ENCODE peak calls at places on chromosomes 16 and 17, in six cellular contexts. E is HCEC 1CT, J is left cardiac atrium, O is ELR, T is IMR-90, W is ovary. Z is an unnamed sample.

GRCh38 chr16:57260294-57260929 is 15.4 kb downstream of the ARL2BP start:
- DNase-seq in J (peak), T (peak), W (no peak), E (peak), O (peak), Z (no peak)

GRCh38 chr17:32936894-32937500 is 9.0 kb downstream of the TMEM98 start:
- DNase-seq in J (peak), E (peak), T (peak), W (peak), O (peak), Z (peak)

GRCh38 chr17:45227101-45227591 is 5.5 kb downstream of the FMNL1 start:
- DNase-seq in T (no peak), O (peak), E (no peak), W (no peak), J (no peak), Z (peak)

GRCh38 chr17:41973457-41973856 is 6.9 kb downstream of the CNP start:
- DNase-seq in O (no peak), J (peak), T (no peak), W (peak), E (no peak), Z (no peak)

GRCh38 chr16:31484491-31485171 is 1.7 kb downstream of the SLC5A2 start:
- DNase-seq in O (no peak), W (peak), J (no peak), T (no peak), E (no peak), Z (no peak)

GRCh38 chr17:79005063-79005861 is 4.3 kb downstream of the CANT1 start:
- DNase-seq in W (peak), O (no peak), T (no peak), E (no peak), J (no peak), Z (no peak)

GRCh38 chr17:82424001-82424862 is 5.8 kb upstream of the OGFOD3 start:
- DNase-seq in W (no peak), O (peak), T (peak), E (peak), J (no peak), Z (peak)

GRCh38 chr17:39782481-39782880 is 44.7 kb downstream of the GRB7 start:
- DNase-seq in O (no peak), J (peak), T (peak), E (no peak), W (no peak), Z (no peak)

GRCh38 chr16:89764711-89765201 is 43.4 kb downstream of the ZNF276 start:
- DNase-seq in E (no peak), J (peak), O (no peak), W (no peak), T (no peak), Z (peak)

GRCh38 chr17:79126139-79126538 is 51.5 kb downstream of the ENGASE start:
- DNase-seq in E (no peak), J (no peak), T (no peak), W (no peak), O (peak), Z (no peak)

GRCh38 chr16:3157229-3158013 is 22.6 kb downstream of the ZNF213 start:
- DNase-seq in J (peak), W (peak), E (peak), O (peak), T (peak), Z (peak)

GRCh38 chr17:77496831-77497577 is 356.2 kb downstream of the SEC14L1 start:
- DNase-seq in J (no peak), T (no peak), E (no peak), O (no peak), W (no peak), Z (no peak)

GRCh38 chr17:41801374-41802062 is 10.2 kb downstream of the P3H4 start:
- DNase-seq in O (peak), W (peak), E (peak), J (peak), T (peak), Z (peak)

GRCh38 chr17:71441098-71441497 is 679.7 kb upstream of the SOX9 start:
- DNase-seq in O (peak), E (peak), J (no peak), W (no peak), T (peak), Z (no peak)

GRCh38 chr16:67169642-67170167 is 633 bp upstream of the NOL3 start:
- DNase-seq in O (peak), E (no peak), J (no peak), T (no peak), W (peak), Z (peak)

GRCh38 chr16:86222965-86223551 is 287.3 kb upstream of the FOXF1 start:
- DNase-seq in J (no peak), O (peak), E (peak), W (no peak), T (peak), Z (no peak)

GRCh38 chr16:3578610-3579551 is 1.7 kb upstream of the NLRC3 start:
- DNase-seq in W (no peak), O (peak), T (no peak), E (no peak), J (no peak), Z (no peak)

GRCh38 chr17:63126607-63127006 is 160.6 kb downstream of the TANC2 start:
- DNase-seq in J (no peak), E (peak), W (no peak), O (peak), T (peak), Z (no peak)

GRCh38 chr17:79276824-79277223 is 202.2 kb downstream of the ENGASE start:
- DNase-seq in O (peak), W (no peak), J (no peak), T (no peak), E (no peak), Z (no peak)

GRCh38 chr17:18270046-18270850 is 9.8 kb downstream of the MIEF2 start:
- DNase-seq in W (no peak), J (no peak), E (no peak), T (no peak), O (no peak), Z (no peak)

GRCh38 chr16:85783441-85783840 is 15.9 kb downstream of the EMC8 start:
- DNase-seq in T (no peak), W (no peak), J (no peak), O (no peak), E (no peak), Z (no peak)

GRCh38 chr17:79950711-79951110 is 85.0 kb downstream of the TBC1D16 start:
- DNase-seq in T (no peak), E (no peak), O (no peak), J (peak), W (no peak), Z (no peak)

GRCh38 chr16:89023151-89023551 is 46.1 kb upstream of the CBFA2T3 start:
- DNase-seq in J (no peak), E (no peak), T (no peak), O (no peak), W (no peak), Z (no peak)

GRCh38 chr17:73644145-73645049 is at the start of gene SDK2:
- DNase-seq in E (no peak), T (no peak), O (no peak), W (no peak), J (no peak), Z (peak)

GRCh38 chr16:89845417-89845816 is 17.1 kb downstream of the SPIRE2 start:
- DNase-seq in E (no peak), J (no peak), O (no peak), W (no peak), T (no peak), Z (no peak)

GRCh38 chr16:24302636-24303035 is 46.5 kb downstream of the CACNG3 start:
- DNase-seq in E (no peak), J (no peak), W (no peak), T (no peak), O (no peak), Z (no peak)

GRCh38 chr16:2596747-2597559 is 59.1 kb downstream of the PDPK1 start:
- DNase-seq in O (no peak), E (no peak), T (no peak), J (peak), W (no peak), Z (peak)